ENCODE peak calls at places on chromosomes 12 and 14, in four cellular contexts. F, K, L and Q are unnamed samples.

GRCh38 chr12:51421266-51421884 is 3.3 kb upstream of the SLC4A8 start:
- DNase-seq in L (peak; percentile 45), F (peak; percentile 15), K (peak; percentile 68), Q (no peak)

GRCh38 chr12:11510671-11511070 is 115.3 kb upstream of the PRB2 start:
- DNase-seq in K (no peak), F (no peak), L (no peak), Q (no peak)

GRCh38 chr14:26730929-26731618 is 133.2 kb upstream of the NOVA1 start:
- DNase-seq in K (peak; percentile 15), F (peak; percentile 17), L (peak; percentile 7), Q (no peak)

GRCh38 chr12:19482551-19483109 is 43.3 kb downstream of the AEBP2 start:
- DNase-seq in L (no peak), F (no peak), K (peak; percentile 20), Q (no peak)

GRCh38 chr12:49827351-49828099 is 688 bp downstream of the NCKAP5L start:
- DNase-seq in K (peak; percentile 85), L (peak; percentile 89), F (no peak), Q (no peak)

GRCh38 chr14:106436310-106436905 is 910.0 kb downstream of the TMEM121 start:
- DNase-seq in K (no peak), F (no peak), L (peak; percentile 13), Q (no peak)

GRCh38 chr12:74646831-74647230 is 109.2 kb downstream of the ATXN7L3B start:
- DNase-seq in L (no peak), F (no peak), K (no peak), Q (peak; percentile 70)

GRCh38 chr12:53452159-53453077 is 516 bp downstream of the PCBP2 start:
- DNase-seq in F (peak; percentile 53), L (peak; percentile 86), K (peak; percentile 91), Q (no peak)

GRCh38 chr14:65203574-65203973 is 101.3 kb upstream of the MAX start:
- DNase-seq in L (no peak), F (no peak), K (no peak), Q (no peak)

GRCh38 chr14:101762530-101763101 is 1.1 kb downstream of the PPP2R5C start:
- DNase-seq in K (no peak), F (no peak), L (no peak), Q (no peak)

GRCh38 chr12:92438641-92439396 is 264.0 kb upstream of the PLEKHG7 start:
- DNase-seq in K (no peak), F (no peak), L (no peak), Q (no peak)

GRCh38 chr12:92439397-92439779 is 263.4 kb upstream of the PLEKHG7 start:
- DNase-seq in F (no peak), K (no peak), L (no peak), Q (no peak)

GRCh38 chr12:92442782-92443181 is 260.0 kb upstream of the PLEKHG7 start:
- DNase-seq in F (no peak), K (no peak), L (no peak), Q (no peak)

GRCh38 chr12:92437452-92437851 is 265.3 kb upstream of the PLEKHG7 start:
- DNase-seq in K (no peak), L (no peak), F (no peak), Q (no peak)

GRCh38 chr12:92440072-92440471 is 262.7 kb upstream of the PLEKHG7 start:
- DNase-seq in F (no peak), K (no peak), L (no peak), Q (no peak)
- H3K9me3 ChIP-seq in F (no peaks in the 10 kb centered on the region), K (no peaks in the 10 kb centered on the region), L (no peaks in the 10 kb centered on the region), Q (no peaks in the 10 kb centered on the region)

GRCh38 chr12:1662761-1663439 is 28.0 kb upstream of the ADIPOR2 start:
- DNase-seq in F (peak; percentile 86), L (peak; percentile 79), K (peak; percentile 47), Q (no peak)
- H3K9ac ChIP-seq in F (no peak overlapping the region), L (peak overlapping the region; percentile 90), K (no peak overlapping the region), Q (no peak overlapping the region)

GRCh38 chr12:107829271-107829670 is 54.8 kb downstream of the ASCL4 start:
- DNase-seq in K (no peak), L (no peak), F (no peak), Q (no peak)
- TF ChIP-seq POLR2AphosphoS5 in K (no peak), L (no peak), F (no peak), Q (no peak)

DNA sequence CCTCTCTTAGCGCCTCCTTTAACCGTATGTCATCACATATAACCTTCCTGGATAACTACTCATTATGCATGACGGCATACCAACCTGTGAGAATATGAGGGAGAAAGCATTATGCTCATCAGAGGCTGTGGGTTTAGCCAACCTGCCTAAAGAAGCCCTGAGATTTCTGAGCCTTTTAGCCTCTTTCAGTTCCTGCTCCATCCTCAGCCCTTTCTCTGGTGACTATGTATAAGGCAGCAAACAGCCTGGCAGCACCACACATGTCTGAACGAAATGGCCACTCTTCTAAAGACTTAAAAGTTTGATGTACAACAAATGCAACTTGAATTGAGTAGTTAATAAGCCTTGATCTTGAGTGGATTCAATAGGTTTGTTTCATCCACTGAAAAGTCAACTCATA is 64.8 kb upstream of the SOX5 start:
- DNase-seq in F (no peak), L (no peak), K (no peak), Q (no peak)
- H3K9me3 ChIP-seq in F (no peaks in the 10 kb centered on the region), L (no peaks in the 10 kb centered on the region), K (no peaks in the 10 kb centered on the region), Q (no peaks in the 10 kb centered on the region)

GRCh38 chr12:45991289-45992249 is 1.2 kb upstream of the SCAF11 start:
- DNase-seq in L (peak; percentile 69), K (peak; percentile 79), F (no peak), Q (peak; percentile 48)
- H3K9ac ChIP-seq in L (peak overlapping the region; percentile 93), K (peak overlapping the region; percentile 73), F (peak overlapping the region; percentile 52), Q (peak overlapping the region; percentile 82)

GRCh38 chr12:120155072-120155471 is 38.5 kb upstream of the RAB35 start:
- DNase-seq in L (no peak), K (no peak), F (no peak), Q (no peak)
- TF ChIP-seq POLR2AphosphoS5 in L (no peak), K (no peak), F (no peak), Q (no peak)